ENCODE peak calls at places on chromosomes 6 and 20, in five cellular contexts. One of them, this sample, is unnamed.

GRCh38 chr6:42551202-42551601 is 12.6 kb upstream of the UBR2 start:
- DNase-seq in left lung: no peak
- DNase-seq in aorta: no peak
- DNase-seq in brain microvascular endothelial cell: no peak
- DNase-seq in ovary: no peak
- DNase-seq in this sample: no peak

GRCh38 chr6:15313367-15313766 is 67.5 kb downstream of the JARID2 start:
- DNase-seq in ovary: peak
- DNase-seq in brain microvascular endothelial cell: no peak
- DNase-seq in aorta: no peak
- DNase-seq in left lung: peak
- DNase-seq in this sample: no peak

GRCh38 chr6:113414511-113414910 is 442.6 kb upstream of the MARCKS start:
- DNase-seq in ovary: peak
- DNase-seq in aorta: no peak
- DNase-seq in brain microvascular endothelial cell: peak
- DNase-seq in left lung: no peak
- DNase-seq in this sample: no peak

GRCh38 chr20:16260911-16261310 is 312.3 kb downstream of the KIF16B start:
- DNase-seq in aorta: no peak
- DNase-seq in left lung: no peak
- DNase-seq in ovary: no peak
- DNase-seq in brain microvascular endothelial cell: peak
- DNase-seq in this sample: peak

GRCh38 chr20:5859611-5860010 is 90.7 kb downstream of the TRMT6 start:
- DNase-seq in brain microvascular endothelial cell: peak
- DNase-seq in ovary: no peak
- DNase-seq in aorta: no peak
- DNase-seq in left lung: no peak
- DNase-seq in this sample: no peak

GRCh38 chr6:27188206-27188884 is 59.2 kb upstream of the PRSS16 start:
- DNase-seq in ovary: peak
- DNase-seq in left lung: peak
- DNase-seq in brain microvascular endothelial cell: peak
- DNase-seq in aorta: peak
- DNase-seq in this sample: peak

GRCh38 chr6:15945593-15946159 is 183.2 kb upstream of the MYLIP start:
- DNase-seq in ovary: no peak
- DNase-seq in aorta: no peak
- DNase-seq in brain microvascular endothelial cell: peak
- DNase-seq in left lung: no peak
- DNase-seq in this sample: no peak

GRCh38 chr6:4637691-4638433 is 138.3 kb upstream of the CDYL start:
- DNase-seq in ovary: no peak
- DNase-seq in brain microvascular endothelial cell: peak
- DNase-seq in aorta: no peak
- DNase-seq in left lung: no peak
- DNase-seq in this sample: peak

DNA sequence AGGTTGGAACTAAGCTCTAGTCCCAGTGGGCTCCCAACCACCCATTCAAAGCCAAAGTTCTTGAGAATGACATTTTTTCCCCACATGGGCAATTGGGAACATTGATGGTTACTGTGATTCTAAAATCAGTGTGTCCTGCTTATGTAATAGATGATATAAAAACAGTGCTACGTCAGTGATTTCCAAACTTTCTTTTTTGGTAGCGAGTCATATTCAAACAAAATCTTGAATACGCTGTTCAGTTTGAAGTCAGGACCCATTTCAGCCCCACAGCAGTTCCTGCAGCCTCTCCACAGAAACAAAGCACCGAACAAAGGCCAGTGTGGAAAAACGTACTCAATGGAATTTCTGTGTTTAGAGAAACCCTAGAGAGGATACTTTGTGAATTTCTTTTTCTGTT is 170.0 kb upstream of the OLIG3 start:
- DNase-seq in brain microvascular endothelial cell: no peak
- DNase-seq in left lung: no peak
- DNase-seq in aorta: no peak
- DNase-seq in ovary: no peak
- DNase-seq in this sample: no peak
- H3K4me3 ChIP-seq in brain microvascular endothelial cell: no peak
- H3K4me3 ChIP-seq in left lung: no peak
- H3K4me3 ChIP-seq in aorta: no peak
- H3K4me3 ChIP-seq in ovary: no peak
- H3K4me3 ChIP-seq in this sample: no peak

GRCh38 chr6:169251371-169251802 is 2.3 kb downstream of the THBS2 start:
- DNase-seq in brain microvascular endothelial cell: no peak
- DNase-seq in aorta: peak
- DNase-seq in ovary: peak
- DNase-seq in left lung: no peak
- DNase-seq in this sample: no peak
- H3K4me3 ChIP-seq in brain microvascular endothelial cell: peak
- H3K4me3 ChIP-seq in aorta: peak
- H3K4me3 ChIP-seq in ovary: peak
- H3K4me3 ChIP-seq in left lung: no peak
- H3K4me3 ChIP-seq in this sample: peak

GRCh38 chr6:158244373-158244772 is 67.9 kb upstream of the TULP4 start:
- DNase-seq in ovary: no peak
- DNase-seq in brain microvascular endothelial cell: no peak
- DNase-seq in left lung: no peak
- DNase-seq in aorta: no peak
- DNase-seq in this sample: no peak
- H3K4me3 ChIP-seq in ovary: no peak
- H3K4me3 ChIP-seq in brain microvascular endothelial cell: no peak
- H3K4me3 ChIP-seq in left lung: no peak
- H3K4me3 ChIP-seq in aorta: no peak
- H3K4me3 ChIP-seq in this sample: no peak

GRCh38 chr6:167858086-167858591 is 31.4 kb downstream of the AFDN start:
- DNase-seq in ovary: no peak
- DNase-seq in left lung: no peak
- DNase-seq in aorta: no peak
- DNase-seq in brain microvascular endothelial cell: peak
- DNase-seq in this sample: peak
- H3K4me3 ChIP-seq in ovary: no peak
- H3K4me3 ChIP-seq in left lung: no peak
- H3K4me3 ChIP-seq in aorta: no peak
- H3K4me3 ChIP-seq in brain microvascular endothelial cell: no peak
- H3K4me3 ChIP-seq in this sample: no peak

GRCh38 chr20:64049060-64049886 is at the start of gene SOX18:
- DNase-seq in brain microvascular endothelial cell: no peak
- DNase-seq in ovary: no peak
- DNase-seq in aorta: no peak
- DNase-seq in left lung: no peak
- DNase-seq in this sample: no peak
- H3K4me3 ChIP-seq in brain microvascular endothelial cell: no peak
- H3K4me3 ChIP-seq in ovary: peak
- H3K4me3 ChIP-seq in aorta: no peak
- H3K4me3 ChIP-seq in left lung: peak
- H3K4me3 ChIP-seq in this sample: peak

DNA sequence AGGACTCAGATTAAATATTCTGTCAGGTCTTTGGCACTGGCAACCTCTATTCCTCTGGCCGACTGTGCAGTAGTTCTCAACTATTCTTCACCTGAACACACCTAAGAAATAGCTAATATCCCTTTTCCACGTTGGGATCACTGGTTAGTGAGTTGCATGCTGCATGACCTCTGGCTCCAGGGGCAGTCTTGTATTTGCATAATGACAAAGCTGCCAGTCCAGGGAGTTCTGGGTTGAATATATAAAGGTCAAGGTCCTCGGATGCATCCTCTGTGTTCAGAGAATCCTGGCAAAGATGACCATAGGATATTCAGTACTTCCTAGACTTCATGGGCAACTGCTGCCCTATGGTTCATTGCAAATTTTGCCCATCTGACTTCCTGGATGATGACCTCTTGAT is 131.2 kb downstream of the DNAH8 start:
- DNase-seq in brain microvascular endothelial cell: no peak
- DNase-seq in aorta: no peak
- DNase-seq in left lung: no peak
- DNase-seq in ovary: no peak
- DNase-seq in this sample: no peak
- H3K4me3 ChIP-seq in brain microvascular endothelial cell: no peak
- H3K4me3 ChIP-seq in aorta: no peak
- H3K4me3 ChIP-seq in left lung: no peak
- H3K4me3 ChIP-seq in ovary: no peak
- H3K4me3 ChIP-seq in this sample: no peak

GRCh38 chr20:63653974-63654680 is 903 bp upstream of the STMN3 start:
- DNase-seq in ovary: no peak
- DNase-seq in brain microvascular endothelial cell: no peak
- DNase-seq in aorta: no peak
- DNase-seq in left lung: no peak
- DNase-seq in this sample: no peak

GRCh38 chr20:63655249-63655648 is 2.0 kb upstream of the STMN3 start:
- DNase-seq in aorta: no peak
- DNase-seq in brain microvascular endothelial cell: no peak
- DNase-seq in ovary: no peak
- DNase-seq in left lung: no peak
- DNase-seq in this sample: no peak

GRCh38 chr20:63651942-63652191 is 1.4 kb downstream of the STMN3 start:
- DNase-seq in aorta: no peak
- DNase-seq in ovary: peak
- DNase-seq in left lung: no peak
- DNase-seq in brain microvascular endothelial cell: no peak
- DNase-seq in this sample: no peak

GRCh38 chr20:63652192-63652980 is 838 bp downstream of the STMN3 start:
- DNase-seq in left lung: no peak
- DNase-seq in brain microvascular endothelial cell: no peak
- DNase-seq in ovary: peak
- DNase-seq in aorta: peak
- DNase-seq in this sample: no peak

GRCh38 chr20:63653041-63653973 is at the start of gene STMN3:
- DNase-seq in aorta: peak
- DNase-seq in ovary: peak
- DNase-seq in left lung: peak
- DNase-seq in brain microvascular endothelial cell: peak
- DNase-seq in this sample: peak
- H3K4me3 ChIP-seq in aorta: peak
- H3K4me3 ChIP-seq in ovary: peak
- H3K4me3 ChIP-seq in left lung: peak
- H3K4me3 ChIP-seq in brain microvascular endothelial cell: peak
- H3K4me3 ChIP-seq in this sample: peak

DNA sequence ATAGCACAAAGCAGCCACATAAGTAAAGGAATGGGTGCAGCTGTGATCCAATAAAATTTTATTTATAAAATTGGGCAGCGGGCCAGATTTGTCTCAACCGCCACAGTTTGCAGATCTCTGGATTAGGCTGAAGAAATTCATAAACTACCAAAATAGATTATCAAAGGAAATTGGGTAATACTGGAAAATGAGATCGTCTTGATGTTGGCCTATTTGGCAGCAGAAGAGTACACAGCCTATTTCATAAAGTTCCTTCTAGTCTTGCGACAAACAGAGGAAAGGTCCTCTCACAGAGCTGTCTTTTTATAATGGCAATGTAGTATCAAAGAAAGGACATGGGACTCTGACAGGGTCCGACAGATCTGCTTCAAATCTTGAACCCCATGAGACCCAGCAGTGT is 69.7 kb downstream of the DZANK1 start:
- DNase-seq in aorta: no peak
- DNase-seq in left lung: no peak
- DNase-seq in brain microvascular endothelial cell: no peak
- DNase-seq in ovary: no peak
- DNase-seq in this sample: no peak
- H3K4me3 ChIP-seq in aorta: no peak
- H3K4me3 ChIP-seq in left lung: no peak
- H3K4me3 ChIP-seq in brain microvascular endothelial cell: no peak
- H3K4me3 ChIP-seq in ovary: no peak
- H3K4me3 ChIP-seq in this sample: no peak

GRCh38 chr6:30489081-30490030 is at the start of gene HLA-E:
- DNase-seq in left lung: peak
- DNase-seq in ovary: peak
- DNase-seq in brain microvascular endothelial cell: peak
- DNase-seq in aorta: peak
- DNase-seq in this sample: peak
- H3K4me3 ChIP-seq in left lung: peak
- H3K4me3 ChIP-seq in ovary: peak
- H3K4me3 ChIP-seq in brain microvascular endothelial cell: peak
- H3K4me3 ChIP-seq in aorta: peak
- H3K4me3 ChIP-seq in this sample: peak

DNA sequence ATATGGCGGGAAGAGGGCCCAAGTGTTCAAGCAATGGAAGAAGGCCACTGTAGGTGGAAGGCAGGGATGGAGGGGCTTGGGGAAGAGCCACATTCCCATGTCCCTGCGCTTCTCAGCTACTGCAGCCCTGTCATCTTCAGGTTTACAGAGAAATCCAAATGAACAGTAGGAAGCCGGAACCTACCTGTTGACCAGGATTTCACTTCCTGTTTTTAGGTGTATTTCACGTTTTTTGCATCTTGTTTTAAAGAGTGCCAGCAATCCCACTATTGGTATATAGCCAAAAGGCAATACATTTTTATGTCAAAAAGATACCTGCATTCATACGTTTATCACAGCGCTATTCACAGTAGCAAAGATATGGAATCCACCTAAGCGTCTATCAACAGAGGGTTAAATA is 159.2 kb downstream of the SLC35B3 start:
- DNase-seq in ovary: no peak
- DNase-seq in aorta: no peak
- DNase-seq in brain microvascular endothelial cell: no peak
- DNase-seq in left lung: no peak
- DNase-seq in this sample: no peak
- H3K4me3 ChIP-seq in ovary: no peak
- H3K4me3 ChIP-seq in aorta: no peak
- H3K4me3 ChIP-seq in brain microvascular endothelial cell: no peak
- H3K4me3 ChIP-seq in left lung: no peak
- H3K4me3 ChIP-seq in this sample: no peak

This sample was measured in BJ.